ENCODE peak calls at places on chromosomes 5 and 9, in four cellular contexts. G is suprapubic skin; Y is OCI-LY7; M is CD4-positive, alpha-beta T cell. V is an unnamed sample.

GRCh38 chr5:150623878-150624216 is 16.6 kb upstream of the SYNPO start:
- DNase-seq in G (no peak), Y (no peak), M (no peak), V (no peak)

GRCh38 chr5:5141011-5141599 is 975 bp downstream of the ADAMTS16 start:
- DNase-seq in G (no peak), Y (no peak), M (no peak), V (no peak)

GRCh38 chr9:33393581-33393980 is 8.8 kb downstream of the AQP7 start:
- DNase-seq in G (no peak), Y (no peak), M (no peak), V (no peak)

GRCh38 chr9:78669591-78669990 is 372.7 kb downstream of the PSAT1 start:
- DNase-seq in G (no peak), Y (no peak), M (no peak), V (no peak)

GRCh38 chr5:115402092-115402491 is 105.6 kb upstream of the CCDC112 start:
- DNase-seq in G (no peak), Y (no peak), M (no peak), V (no peak)

GRCh38 chr9:105973811-105974407 is 279.6 kb downstream of the TMEM38B start:
- DNase-seq in G (no peak), Y (no peak), M (no peak), V (no peak)

GRCh38 chr9:100601216-100601615 is 23.3 kb downstream of the CAVIN4 start:
- DNase-seq in G (no peak), Y (peak; percentile 72), M (peak; percentile 15), V (peak; percentile 24)

GRCh38 chr5:181221792-181222629 is 1.1 kb upstream of the TRIM41 start:
- DNase-seq in G (peak; percentile 98), Y (peak; percentile 89), M (peak; percentile 95), V (peak; percentile 80)

DNA sequence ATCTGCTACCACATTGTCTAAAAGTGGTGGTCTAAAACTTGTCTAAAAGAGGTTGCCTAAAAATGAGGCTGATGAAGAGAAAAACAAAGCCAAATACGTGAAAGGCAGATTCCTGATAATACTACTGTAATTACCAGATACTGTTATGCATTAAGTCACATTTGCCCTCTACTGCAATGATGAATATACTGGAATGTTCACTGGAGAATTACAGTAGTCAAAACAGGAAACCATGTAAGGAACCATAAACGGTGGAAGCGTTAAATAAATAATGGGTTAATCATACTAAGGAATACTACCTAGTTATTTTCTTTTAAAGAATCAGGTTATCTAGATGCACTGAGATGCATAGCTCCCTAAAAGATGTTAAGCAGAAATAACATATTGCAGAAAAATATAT is 201.3 kb downstream of the MCTP1 start:
- DNase-seq in G (no peak), Y (no peak), M (no peak), V (no peak)
- H3K9me3 ChIP-seq in G (no peaks in the 10 kb centered on the region), Y (no peaks in the 10 kb centered on the region), M (no peaks in the 10 kb centered on the region), V (no peaks in the 10 kb centered on the region)

GRCh38 chr9:138120511-138121437 is 243.2 kb downstream of the CACNA1B start:
- DNase-seq in G (no peak), Y (no peak), M (no peak), V (no peak)

GRCh38 chr9:138122201-138122600 is 244.6 kb downstream of the CACNA1B start:
- DNase-seq in G (no peak), Y (no peak), M (no peak), V (no peak)

GRCh38 chr9:138120072-138120471 is 242.5 kb downstream of the CACNA1B start:
- DNase-seq in G (no peak), Y (no peak), M (no peak), V (no peak)

GRCh38 chr9:138122676-138123075 is 245.1 kb downstream of the CACNA1B start:
- DNase-seq in G (no peak), Y (no peak), M (no peak), V (no peak)

DNA sequence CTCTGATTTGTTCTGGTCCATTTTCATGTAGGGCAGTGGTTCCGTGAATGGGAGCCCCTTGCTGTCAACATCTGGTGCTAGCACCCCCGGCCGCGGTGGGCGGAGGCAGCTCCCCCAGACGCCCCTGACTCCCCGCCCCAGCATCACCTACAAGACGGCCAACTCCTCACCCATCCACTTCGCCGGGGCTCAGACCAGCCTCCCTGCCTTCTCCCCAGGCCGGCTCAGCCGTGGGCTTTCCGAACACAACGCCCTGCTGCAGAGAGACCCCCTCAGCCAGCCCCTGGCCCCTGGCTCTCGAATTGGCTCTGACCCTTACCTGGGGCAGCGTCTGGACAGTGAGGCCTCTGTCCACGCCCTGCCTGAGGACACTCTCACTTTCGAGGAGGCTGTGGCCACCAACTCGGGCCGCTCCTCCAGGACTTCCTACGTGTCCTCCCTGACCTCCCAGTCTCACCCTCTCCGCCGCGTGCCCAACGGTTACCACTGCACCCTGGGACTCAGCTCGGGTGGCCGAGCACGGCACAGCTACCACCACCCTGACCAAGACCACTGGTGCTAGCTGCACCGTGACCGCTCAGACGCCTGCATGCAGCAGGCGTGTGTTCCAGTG is 244.0 kb downstream of the CACNA1B start:
- DNase-seq in G (no peak), Y (no peak), M (no peak), V (no peak)
- H3K9me3 ChIP-seq in G (no peaks in the 10 kb centered on the region), Y (peaks cover 17% of the 10 kb centered on the region), M (no peaks in the 10 kb centered on the region), V (no peaks in the 10 kb centered on the region)

GRCh38 chr9:137956039-137956438 is 78.5 kb downstream of the CACNA1B start:
- DNase-seq in G (no peak), Y (no peak), M (no peak), V (no peak)
- H3K9me3 ChIP-seq in G (no peaks in the 10 kb centered on the region), Y (no peaks in the 10 kb centered on the region), M (no peaks in the 10 kb centered on the region), V (no peaks in the 10 kb centered on the region)

GRCh38 chr9:88411471-88411870 is 23.2 kb downstream of the SPIN1 start:
- DNase-seq in G (no peak), Y (no peak), M (no peak), V (no peak)
- H3K9me3 ChIP-seq in G (peaks cover 4% of the 10 kb centered on the region), Y (peaks cover 17% of the 10 kb centered on the region), M (peaks cover 25% of the 10 kb centered on the region), V (peaks cover 4% of the 10 kb centered on the region)

DNA sequence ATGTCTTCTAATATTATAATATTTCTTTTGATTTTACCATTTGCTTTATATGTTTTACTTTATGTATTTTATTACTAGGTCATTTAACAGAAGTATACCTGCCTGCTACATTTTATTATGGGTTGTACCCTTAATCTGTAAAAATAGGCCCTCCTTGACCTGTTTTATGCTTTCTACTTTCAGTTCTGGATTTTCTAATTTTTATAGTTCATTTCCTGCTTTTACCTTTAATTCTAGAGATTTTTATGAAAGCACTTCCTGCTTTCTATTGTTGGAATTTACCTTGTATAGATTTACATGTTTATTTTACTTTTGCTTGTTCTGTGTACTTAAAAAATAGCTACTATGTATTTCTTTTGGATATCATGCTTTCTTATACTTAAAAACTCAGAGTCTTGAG is 20.6 kb downstream of the ZNF618 start:
- DNase-seq in G (no peak), Y (no peak), M (no peak), V (no peak)
- H3K9me3 ChIP-seq in G (no peaks in the 10 kb centered on the region), Y (no peaks in the 10 kb centered on the region), M (no peaks in the 10 kb centered on the region), V (no peaks in the 10 kb centered on the region)

GRCh38 chr9:116671605-116672004 is 15.5 kb upstream of the TRIM32 start:
- DNase-seq in G (no peak), Y (no peak), M (no peak), V (no peak)

GRCh38 chr9:116674210-116674980 is 12.7 kb upstream of the TRIM32 start:
- DNase-seq in G (no peak), Y (no peak), M (no peak), V (no peak)

GRCh38 chr9:116669296-116669695 is 17.8 kb upstream of the TRIM32 start:
- DNase-seq in G (no peak), Y (no peak), M (no peak), V (no peak)

GRCh38 chr9:116673375-116673774 is 13.7 kb upstream of the TRIM32 start:
- DNase-seq in G (no peak), Y (no peak), M (no peak), V (no peak)
- H3K9me3 ChIP-seq in G (no peaks in the 10 kb centered on the region), Y (no peaks in the 10 kb centered on the region), M (peaks cover 14% of the 10 kb centered on the region), V (peaks cover 2% of the 10 kb centered on the region)

GRCh38 chr9:5791870-5792269 is 41.0 kb downstream of the ERMP1 start:
- DNase-seq in G (no peak), Y (no peak), M (no peak), V (no peak)

GRCh38 chr9:5793812-5794211 is 39.1 kb downstream of the ERMP1 start:
- DNase-seq in G (no peak), Y (no peak), M (no peak), V (no peak)

GRCh38 chr9:5789489-5789888 is 43.4 kb downstream of the ERMP1 start:
- DNase-seq in G (no peak), Y (no peak), M (no peak), V (no peak)

GRCh38 chr9:5787759-5788329 is 45.1 kb downstream of the ERMP1 start:
- DNase-seq in G (no peak), Y (no peak), M (no peak), V (no peak)

DNA sequence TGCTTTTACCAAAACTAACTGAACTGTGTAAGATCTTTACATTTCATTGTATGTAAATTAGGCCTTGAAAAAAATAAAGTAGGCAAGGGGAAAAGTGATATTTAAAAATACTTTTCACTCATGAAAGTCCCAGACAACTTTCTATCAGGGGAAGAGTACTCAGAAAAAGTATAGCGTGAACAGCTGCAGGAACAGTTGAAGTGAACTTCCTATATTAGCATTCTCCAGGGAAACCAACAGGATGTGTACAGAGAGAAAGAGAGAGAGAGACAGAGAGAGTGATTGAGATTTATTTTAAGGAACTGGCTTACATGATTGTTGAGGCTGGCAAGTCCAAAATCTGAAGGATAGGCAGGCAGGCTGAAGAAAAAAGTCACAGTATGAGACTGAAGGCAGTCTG is 42.0 kb downstream of the ERMP1 start:
- DNase-seq in G (no peak), Y (peak; percentile 29), M (no peak), V (no peak)
- H3K9me3 ChIP-seq in G (no peaks in the 10 kb centered on the region), Y (no peaks in the 10 kb centered on the region), M (no peaks in the 10 kb centered on the region), V (no peaks in the 10 kb centered on the region)